ENCODE peak calls at places on chromosomes 6 and 20, in four cellular contexts. W is PC-9, L is left ventricle myocardium inferior, M is psoas muscle. D is an unnamed sample. For H3K4me1, the result is how much of the 10 kb centered on the place peaks cover.

GRCh38 chr6:114000066-114000465 is 29.1 kb upstream of the HDAC2 start:
- DNase-seq in W (no peak), L (no peak), M (no peak), D (no peak)

GRCh38 chr20:8187740-8188139 is 55.7 kb downstream of the PLCB1 start:
- DNase-seq in W (no peak), L (no peak), M (no peak), D (no peak)

GRCh38 chr20:62355527-62356142 is 11.5 kb downstream of the LAMA5 start:
- DNase-seq in W (peak), L (peak), M (peak), D (no peak)

GRCh38 chr20:58660855-58661254 is 9.8 kb downstream of the STX16 start:
- DNase-seq in W (no peak), L (no peak), M (no peak), D (no peak)

GRCh38 chr20:37120497-37120896 is 24.7 kb upstream of the RBL1 start:
- DNase-seq in W (no peak), L (no peak), M (no peak), D (no peak)

GRCh38 chr6:33420493-33421343 is 853 bp downstream of the SYNGAP1 start:
- DNase-seq in W (no peak), L (no peak), M (no peak), D (no peak)

GRCh38 chr6:109260126-109260525 is 122.1 kb downstream of the CD164 start:
- DNase-seq in W (no peak), L (no peak), M (no peak), D (no peak)

GRCh38 chr20:29790510-29790909 is 1467.0 kb upstream of the DEFB115 start:
- DNase-seq in W (no peak), L (no peak), M (no peak), D (no peak)

GRCh38 chr20:23092409-23092756 is 6.3 kb upstream of the CD93 start:
- DNase-seq in W (no peak), L (no peak), M (no peak), D (no peak)

GRCh38 chr6:51738614-51739013 is 348.8 kb downstream of the PKHD1 start:
- DNase-seq in W (no peak), L (no peak), M (no peak), D (no peak)

GRCh38 chr6:28907394-28907793 is 16.4 kb downstream of the TRIM27 start:
- DNase-seq in W (no peak), L (no peak), M (no peak), D (no peak)

GRCh38 chr20:15528386-15529111 is 1044.7 kb downstream of the KIF16B start:
- DNase-seq in W (no peak), L (no peak), M (no peak), D (no peak)

GRCh38 chr6:131001945-131002661 is 60.9 kb downstream of the EPB41L2 start:
- DNase-seq in W (no peak), L (no peak), M (no peak), D (no peak)

GRCh38 chr6:135851442-135852271 is at the start of gene PDE7B:
- DNase-seq in W (peak), L (peak), M (peak), D (peak)

GRCh38 chr6:138572200-138572875 is 73.0 kb upstream of the NHSL1 start:
- DNase-seq in W (no peak), L (peak), M (peak), D (peak)

GRCh38 chr20:49853640-49854039 is 41.0 kb downstream of the SLC9A8 start:
- DNase-seq in W (peak), L (no peak), M (no peak), D (no peak)

GRCh38 chr6:73566954-73567591 is 46.2 kb upstream of the EEF1A1 start:
- DNase-seq in W (peak), L (peak), M (peak), D (peak)

GRCh38 chr6:38814761-38815160 is 99.7 kb downstream of the DNAH8 start:
- DNase-seq in W (no peak), L (no peak), M (no peak), D (no peak)

GRCh38 chr6:16398587-16398986 is 160.2 kb downstream of the GMPR start:
- DNase-seq in W (no peak), L (no peak), M (no peak), D (no peak)

GRCh38 chr20:41352666-41353065 is 12.0 kb downstream of the LPIN3 start:
- DNase-seq in W (no peak), L (no peak), M (no peak), D (no peak)

GRCh38 chr20:60467771-60468170 is 509.5 kb downstream of the CDH26 start:
- DNase-seq in W (no peak), L (no peak), M (no peak), D (no peak)

GRCh38 chr6:147782302-147782701 is 273.8 kb downstream of the SAMD5 start:
- DNase-seq in W (no peak), L (no peak), M (no peak), D (no peak)

GRCh38 chr20:38156888-38157634 is 8.0 kb downstream of the TGM2 start:
- DNase-seq in W (no peak), L (peak), M (peak), D (no peak)

GRCh38 chr6:34362909-34363713 is 29.4 kb downstream of the NUDT3 start:
- DNase-seq in W (no peak), L (no peak), M (no peak), D (no peak)

GRCh38 chr6:137949686-137950390 is 82.8 kb downstream of the TNFAIP3 start:
- DNase-seq in W (no peak), L (no peak), M (no peak), D (no peak)

DNA sequence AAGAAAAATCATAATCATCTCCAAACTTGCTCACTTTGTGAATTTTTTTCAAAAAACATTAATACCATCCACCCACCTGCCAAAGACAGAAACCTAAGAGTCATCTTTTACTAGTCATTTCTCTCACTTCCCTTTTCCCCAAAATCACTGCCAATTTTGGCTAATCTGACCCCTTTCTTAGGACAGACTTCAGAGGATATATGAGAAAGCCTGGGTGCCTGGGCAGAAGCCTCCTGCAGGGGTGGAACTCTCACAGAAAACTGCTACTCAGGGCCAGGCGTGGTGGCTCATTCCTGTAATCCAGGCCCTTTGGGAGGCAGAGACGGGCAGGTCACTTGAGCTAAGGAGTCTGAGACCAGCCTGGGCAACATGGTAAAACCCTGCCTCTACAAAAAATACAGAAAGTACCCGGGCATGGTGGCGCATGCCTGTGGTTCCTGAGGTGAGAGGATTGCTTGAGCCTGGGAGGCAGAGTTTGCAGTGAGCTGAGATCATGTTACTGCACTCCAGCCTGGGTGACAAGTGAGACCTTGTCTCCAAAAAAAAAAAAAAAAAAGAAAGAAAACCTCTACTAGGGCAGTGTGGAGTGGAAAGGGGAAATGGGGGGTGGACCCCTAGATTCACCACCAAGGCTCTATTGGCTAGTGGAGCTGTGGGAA is 3.8 kb downstream of the DEK start:
- DNase-seq in W (peak), L (no peak), M (no peak), D (no peak)
- H3K4me3 ChIP-seq in W (peak), L (no peak), M (peak), D (no peak)

GRCh38 chr20:47317127-47317895 is 39.2 kb downstream of the ZMYND8 start:
- DNase-seq in W (peak), L (peak), M (peak), D (peak)

GRCh38 chr20:47314647-47315338 is 41.7 kb downstream of the ZMYND8 start:
- DNase-seq in W (no peak), L (no peak), M (no peak), D (no peak)

GRCh38 chr20:47318027-47318595 is 38.4 kb downstream of the ZMYND8 start:
- DNase-seq in W (peak), L (no peak), M (no peak), D (peak)

GRCh38 chr20:47316776-47317126 is 39.7 kb downstream of the ZMYND8 start:
- DNase-seq in W (no peak), L (no peak), M (no peak), D (peak)

DNA sequence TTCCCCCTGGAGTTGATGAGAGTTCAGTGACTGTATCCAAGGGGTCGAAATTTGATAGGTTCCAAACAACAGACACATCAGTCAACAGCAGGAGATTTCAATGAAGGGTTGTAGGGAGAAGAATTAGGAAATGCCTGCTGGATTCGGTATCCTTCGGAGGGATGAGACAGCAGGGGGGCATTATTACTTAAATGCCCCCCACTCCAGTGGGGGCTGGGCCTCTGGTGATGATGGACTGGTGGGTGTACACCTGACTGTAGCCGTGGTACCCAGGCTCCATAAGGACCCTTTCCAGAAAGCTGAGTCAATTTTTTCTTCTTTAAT is 41.2 kb downstream of the ZMYND8 start:
- DNase-seq in W (no peak), L (no peak), M (peak), D (peak)
- H3K4me1 ChIP-seq in W (half or more), L (half or more), M (half or more), D (half or more)

DNA sequence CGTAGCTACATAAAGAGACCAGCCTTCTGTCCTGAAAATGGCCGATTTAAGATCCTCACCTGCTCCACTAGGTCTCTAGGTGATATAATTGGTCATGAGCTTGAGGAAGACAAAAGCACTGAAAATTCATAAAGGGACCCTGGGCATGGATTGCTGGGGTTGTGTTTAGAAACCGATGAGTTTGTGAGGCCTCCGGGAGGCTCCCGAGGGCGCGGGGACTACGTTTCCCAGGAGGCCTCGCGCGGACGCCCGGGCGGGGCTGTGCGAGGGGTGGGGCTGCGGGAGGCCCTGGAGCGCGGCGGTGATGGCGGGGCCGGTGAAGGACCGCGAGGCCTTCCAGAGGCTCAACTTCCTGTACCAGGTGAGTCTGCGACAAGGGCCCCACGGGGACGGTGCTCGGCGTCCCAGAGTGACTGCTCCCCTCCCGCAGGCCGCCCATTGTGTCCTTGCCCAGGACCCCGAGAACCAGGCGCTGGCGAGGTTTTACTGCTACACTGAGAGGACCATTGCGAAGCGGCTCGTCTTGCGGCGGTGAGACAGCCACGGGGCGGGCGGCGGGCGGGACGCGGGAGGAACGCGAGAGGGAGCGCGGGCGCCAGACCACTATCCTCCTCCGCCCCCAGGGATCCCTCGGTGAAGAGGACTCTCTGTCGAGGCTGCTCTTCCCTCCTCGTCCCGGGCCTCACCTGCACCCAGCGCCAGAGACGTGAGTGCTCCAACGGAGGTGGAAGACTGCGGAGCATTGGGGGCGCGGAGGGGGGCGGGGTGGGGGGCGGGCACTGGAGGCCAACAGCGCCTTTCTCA is at the start of gene RPP21:
- DNase-seq in W (peak), L (peak), M (peak), D (peak)
- TF ChIP-seq CTCF in W (no peak), L (no peak), M (no peak), D (no peak)

GRCh38 chr20:3778976-3779375 is 2.3 kb downstream of the SPEF1 start:
- DNase-seq in W (no peak), L (no peak), M (no peak), D (no peak)
- H3K4me3 ChIP-seq in W (no peak), L (no peak), M (no peak), D (no peak)

GRCh38 chr6:88377976-88378580 is 211.9 kb upstream of the CNR1 start:
- DNase-seq in W (no peak), L (no peak), M (no peak), D (no peak)
- H3K4me1 ChIP-seq in W (under half), L (under half), M (under half), D (under half)

DNA sequence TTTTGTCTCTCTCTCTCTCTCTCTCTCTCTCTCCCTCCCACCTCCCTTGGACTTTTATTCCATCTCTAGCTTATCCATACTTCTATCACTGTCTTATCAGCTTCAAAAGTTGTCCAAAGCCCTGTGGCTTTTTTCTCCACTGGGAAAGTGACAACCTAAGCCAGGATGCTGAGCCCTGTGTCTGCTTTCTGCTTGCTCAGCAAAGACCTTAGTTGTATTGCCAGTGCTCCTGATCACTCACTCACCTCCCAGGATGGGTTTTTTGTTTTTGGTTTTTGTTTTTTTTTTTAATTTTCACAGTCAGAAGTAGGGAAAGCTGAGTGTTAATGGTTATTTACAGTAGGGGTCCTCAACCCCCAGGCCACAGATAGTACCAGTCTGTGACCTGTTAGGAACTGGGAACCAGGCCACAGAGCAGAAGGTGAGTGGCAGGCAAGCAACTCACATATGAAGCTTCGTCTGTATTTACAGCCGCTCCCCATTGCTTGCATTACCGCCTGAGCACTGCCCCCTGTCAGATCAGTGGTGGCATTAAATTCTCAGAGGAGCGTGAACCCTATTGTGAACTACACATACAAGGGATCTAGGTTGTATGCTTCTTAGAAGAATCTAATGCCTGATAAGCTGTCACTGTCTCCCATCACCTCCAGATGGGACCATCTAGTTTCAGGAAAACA is 125.0 kb upstream of the ID4 start:
- DNase-seq in W (no peak), L (no peak), M (no peak), D (no peak)
- TF ChIP-seq CTCF in W (no peak), L (no peak), M (no peak), D (no peak)